ENCODE peak calls at places on chromosome 4, in nine cellular contexts. R, N, Y, J, E, M, Z, X and A are unnamed samples.

GRCh38 chr4:4656977-4657376 is 115.1 kb upstream of the STX18 start:
- DNase-seq in M (no peak), R (no peak), J (no peak), Z (no peak), E (no peak), N (no peak), Y (no peak), X (no peak), A (no peak)

GRCh38 chr4:145154573-145154972 is 25.8 kb downstream of the OTUD4 start:
- DNase-seq in Z (no peak), M (no peak), N (peak; percentile 53), E (no peak), R (peak; percentile 25), X (peak; percentile 51), J (no peak), Y (peak; percentile 57), A (no peak)

GRCh38 chr4:31442236-31442635 is 722.1 kb downstream of the PCDH7 start:
- DNase-seq in Y (no peak), Z (no peak), M (no peak), R (no peak), N (no peak), E (no peak), X (no peak), J (no peak), A (no peak)

GRCh38 chr4:159227984-159228383 is 125.1 kb downstream of the RAPGEF2 start:
- DNase-seq in X (peak; percentile 82), N (peak; percentile 94), M (peak; percentile 47), E (peak; percentile 89), J (peak; percentile 38), R (no peak), Y (peak; percentile 93), Z (peak; percentile 75), A (no peak)

GRCh38 chr4:26789208-26789607 is 71.4 kb upstream of the STIM2 start:
- DNase-seq in R (no peak), Z (no peak), X (no peak), J (no peak), M (no peak), E (no peak), N (peak; percentile 48), Y (no peak), A (no peak)

GRCh38 chr4:41752081-41752836 is 3.7 kb upstream of the PHOX2B start:
- DNase-seq in N (no peak), M (no peak), E (no peak), R (no peak), Y (no peak), X (no peak), J (no peak), Z (no peak), A (no peak)

GRCh38 chr4:147447820-147448219 is 33.1 kb upstream of the EDNRA start:
- DNase-seq in E (peak; percentile 44), M (no peak), N (peak; percentile 68), J (no peak), Z (no peak), R (no peak), X (no peak), Y (peak; percentile 10), A (peak; percentile 1)

GRCh38 chr4:150140774-150141400 is 62.6 kb downstream of the DCLK2 start:
- DNase-seq in N (peak; percentile 81), J (no peak), M (no peak), E (peak; percentile 34), Z (no peak), R (peak; percentile 10), X (peak; percentile 85), Y (peak; percentile 68), A (no peak)

GRCh38 chr4:158446106-158446505 is 75.6 kb upstream of the RXFP1 start:
- DNase-seq in Z (no peak), X (peak; percentile 85), J (no peak), R (no peak), E (no peak), M (no peak), N (peak; percentile 60), Y (peak; percentile 81), A (no peak)

GRCh38 chr4:66229885-66230284 is 559.6 kb upstream of the EPHA5 start:
- DNase-seq in R (no peak), M (no peak), N (no peak), X (no peak), Z (no peak), E (no peak), J (no peak), Y (no peak), A (no peak)